ENCODE peak calls at places on chromosomes 2 and 18, in six cellular contexts. One of them, this sample, is unnamed.

GRCh38 chr18:45825258-45825744 is at the start of gene SIGLEC15:
- DNase-seq in CD8-positive, alpha-beta T cell: no peak
- DNase-seq in psoas muscle: no peak
- DNase-seq in heart right ventricle: no peak
- DNase-seq in endothelial cell of umbilical vein: no peak
- DNase-seq in prostate gland: no peak
- DNase-seq in this sample: no peak

GRCh38 chr2:239389414-239390329 is 11.1 kb downstream of the HDAC4 start:
- DNase-seq in psoas muscle: no peak
- DNase-seq in endothelial cell of umbilical vein: no peak
- DNase-seq in heart right ventricle: no peak
- DNase-seq in CD8-positive, alpha-beta T cell: no peak
- DNase-seq in prostate gland: no peak
- DNase-seq in this sample: no peak

GRCh38 chr18:79496237-79496977 is 100.7 kb downstream of the NFATC1 start:
- DNase-seq in prostate gland: no peak
- DNase-seq in heart right ventricle: no peak
- DNase-seq in CD8-positive, alpha-beta T cell: no peak
- DNase-seq in endothelial cell of umbilical vein: no peak
- DNase-seq in psoas muscle: no peak
- DNase-seq in this sample: peak; percentile 42

GRCh38 chr2:126832757-126833156 is 65.9 kb upstream of the TEX51 start:
- DNase-seq in psoas muscle: no peak
- DNase-seq in heart right ventricle: no peak
- DNase-seq in CD8-positive, alpha-beta T cell: no peak
- DNase-seq in endothelial cell of umbilical vein: no peak
- DNase-seq in prostate gland: no peak
- DNase-seq in this sample: no peak

GRCh38 chr18:1914489-1914888 is 656.8 kb downstream of the METTL4 start:
- DNase-seq in psoas muscle: no peak
- DNase-seq in CD8-positive, alpha-beta T cell: no peak
- DNase-seq in heart right ventricle: no peak
- DNase-seq in endothelial cell of umbilical vein: no peak
- DNase-seq in prostate gland: no peak
- DNase-seq in this sample: no peak

GRCh38 chr2:101307503-101307902 is 998 bp downstream of the RNF149 start:
- DNase-seq in endothelial cell of umbilical vein: peak; percentile 36
- DNase-seq in psoas muscle: no peak
- DNase-seq in CD8-positive, alpha-beta T cell: no peak
- DNase-seq in heart right ventricle: no peak
- DNase-seq in prostate gland: no peak
- DNase-seq in this sample: peak; percentile 25

GRCh38 chr18:58194028-58194427 is 150.0 kb downstream of the NEDD4L start:
- DNase-seq in CD8-positive, alpha-beta T cell: no peak
- DNase-seq in psoas muscle: no peak
- DNase-seq in endothelial cell of umbilical vein: peak; percentile 18
- DNase-seq in heart right ventricle: no peak
- DNase-seq in prostate gland: no peak
- DNase-seq in this sample: no peak

GRCh38 chr2:36528274-36528673 is 69.7 kb downstream of the FEZ2 start:
- DNase-seq in heart right ventricle: no peak
- DNase-seq in psoas muscle: no peak
- DNase-seq in prostate gland: no peak
- DNase-seq in CD8-positive, alpha-beta T cell: no peak
- DNase-seq in endothelial cell of umbilical vein: no peak
- DNase-seq in this sample: no peak

GRCh38 chr18:77096936-77097886 is 35.4 kb downstream of the MBP start:
- DNase-seq in heart right ventricle: no peak
- DNase-seq in CD8-positive, alpha-beta T cell: no peak
- DNase-seq in prostate gland: no peak
- DNase-seq in endothelial cell of umbilical vein: no peak
- DNase-seq in psoas muscle: no peak
- DNase-seq in this sample: no peak

GRCh38 chr2:176637497-176638166 is 368.4 kb downstream of the MTX2 start:
- DNase-seq in CD8-positive, alpha-beta T cell: peak; percentile 22
- DNase-seq in psoas muscle: peak; percentile 73
- DNase-seq in prostate gland: no peak
- DNase-seq in heart right ventricle: peak; percentile 34
- DNase-seq in endothelial cell of umbilical vein: peak; percentile 69
- DNase-seq in this sample: peak; percentile 63

GRCh38 chr2:25050128-25050527 is 8.3 kb downstream of the EFR3B start:
- DNase-seq in CD8-positive, alpha-beta T cell: no peak
- DNase-seq in heart right ventricle: no peak
- DNase-seq in psoas muscle: no peak
- DNase-seq in endothelial cell of umbilical vein: no peak
- DNase-seq in prostate gland: no peak
- DNase-seq in this sample: no peak

GRCh38 chr2:237920673-237921072 is 46.1 kb upstream of the UBE2F start:
- DNase-seq in prostate gland: no peak
- DNase-seq in heart right ventricle: no peak
- DNase-seq in endothelial cell of umbilical vein: no peak
- DNase-seq in psoas muscle: no peak
- DNase-seq in CD8-positive, alpha-beta T cell: no peak
- DNase-seq in this sample: no peak

GRCh38 chr2:205024822-205025518 is 479.7 kb downstream of the PARD3B start:
- DNase-seq in CD8-positive, alpha-beta T cell: no peak
- DNase-seq in heart right ventricle: no peak
- DNase-seq in psoas muscle: peak; percentile 58
- DNase-seq in endothelial cell of umbilical vein: peak; percentile 96
- DNase-seq in prostate gland: no peak
- DNase-seq in this sample: no peak

GRCh38 chr2:158101384-158101926 is at the start of gene UPP2:
- DNase-seq in endothelial cell of umbilical vein: no peak
- DNase-seq in psoas muscle: no peak
- DNase-seq in CD8-positive, alpha-beta T cell: no peak
- DNase-seq in prostate gland: no peak
- DNase-seq in heart right ventricle: no peak
- DNase-seq in this sample: no peak

GRCh38 chr2:208594642-208595385 is 188.2 kb downstream of the PTH2R start:
- DNase-seq in psoas muscle: no peak
- DNase-seq in heart right ventricle: no peak
- DNase-seq in endothelial cell of umbilical vein: no peak
- DNase-seq in prostate gland: no peak
- DNase-seq in CD8-positive, alpha-beta T cell: no peak
- DNase-seq in this sample: no peak

GRCh38 chr2:231900486-231900942 is 25.7 kb downstream of the NPPC start:
- DNase-seq in prostate gland: no peak
- DNase-seq in psoas muscle: peak; percentile 77
- DNase-seq in endothelial cell of umbilical vein: peak; percentile 71
- DNase-seq in heart right ventricle: peak; percentile 79
- DNase-seq in CD8-positive, alpha-beta T cell: peak; percentile 39
- DNase-seq in this sample: peak; percentile 87

GRCh38 chr2:218582085-218582484 is 13.4 kb downstream of the CNOT9 start:
- DNase-seq in psoas muscle: no peak
- DNase-seq in CD8-positive, alpha-beta T cell: no peak
- DNase-seq in heart right ventricle: no peak
- DNase-seq in prostate gland: no peak
- DNase-seq in endothelial cell of umbilical vein: peak; percentile 11
- DNase-seq in this sample: no peak

GRCh38 chr2:112293636-112294401 is 18.4 kb downstream of the ZC3H6 start:
- DNase-seq in psoas muscle: no peak
- DNase-seq in heart right ventricle: no peak
- DNase-seq in prostate gland: no peak
- DNase-seq in CD8-positive, alpha-beta T cell: no peak
- DNase-seq in endothelial cell of umbilical vein: no peak
- DNase-seq in this sample: no peak

GRCh38 chr2:21916934-21917522 is 793.3 kb downstream of the TDRD15 start:
- DNase-seq in prostate gland: no peak
- DNase-seq in endothelial cell of umbilical vein: no peak
- DNase-seq in psoas muscle: no peak
- DNase-seq in CD8-positive, alpha-beta T cell: no peak
- DNase-seq in heart right ventricle: no peak
- DNase-seq in this sample: no peak

GRCh38 chr2:231099918-231100317 is 24.9 kb downstream of the HTR2B start:
- DNase-seq in CD8-positive, alpha-beta T cell: no peak
- DNase-seq in psoas muscle: no peak
- DNase-seq in heart right ventricle: no peak
- DNase-seq in endothelial cell of umbilical vein: no peak
- DNase-seq in prostate gland: no peak
- DNase-seq in this sample: peak; percentile 35

GRCh38 chr2:196444442-196444841 is 195.1 kb upstream of the CCDC150 start:
- DNase-seq in endothelial cell of umbilical vein: no peak
- DNase-seq in psoas muscle: no peak
- DNase-seq in CD8-positive, alpha-beta T cell: no peak
- DNase-seq in heart right ventricle: no peak
- DNase-seq in prostate gland: no peak
- DNase-seq in this sample: no peak

GRCh38 chr2:121285077-121285449 is at the start of gene TFCP2L1:
- DNase-seq in heart right ventricle: no peak
- DNase-seq in endothelial cell of umbilical vein: no peak
- DNase-seq in psoas muscle: no peak
- DNase-seq in prostate gland: peak; percentile 62
- DNase-seq in CD8-positive, alpha-beta T cell: no peak
- DNase-seq in this sample: peak; percentile 90

GRCh38 chr2:151860613-151861146 is 32.5 kb upstream of the ARL5A start:
- DNase-seq in CD8-positive, alpha-beta T cell: no peak
- DNase-seq in psoas muscle: no peak
- DNase-seq in prostate gland: no peak
- DNase-seq in endothelial cell of umbilical vein: no peak
- DNase-seq in heart right ventricle: no peak
- DNase-seq in this sample: no peak

GRCh38 chr2:120647487-120647886 is 88.2 kb upstream of the GLI2 start:
- DNase-seq in prostate gland: no peak
- DNase-seq in CD8-positive, alpha-beta T cell: no peak
- DNase-seq in endothelial cell of umbilical vein: no peak
- DNase-seq in psoas muscle: no peak
- DNase-seq in heart right ventricle: no peak
- DNase-seq in this sample: no peak

GRCh38 chr2:82330104-82330503 is 2025.6 kb upstream of the LRRTM1 start:
- DNase-seq in prostate gland: no peak
- DNase-seq in endothelial cell of umbilical vein: no peak
- DNase-seq in psoas muscle: no peak
- DNase-seq in heart right ventricle: no peak
- DNase-seq in CD8-positive, alpha-beta T cell: no peak
- DNase-seq in this sample: no peak

GRCh38 chr2:129199501-129199900 is 780.0 kb upstream of the RAB6C start:
- DNase-seq in prostate gland: no peak
- DNase-seq in psoas muscle: no peak
- DNase-seq in CD8-positive, alpha-beta T cell: no peak
- DNase-seq in heart right ventricle: no peak
- DNase-seq in endothelial cell of umbilical vein: no peak
- DNase-seq in this sample: no peak

GRCh38 chr2:60064687-60065361 is 488.6 kb downstream of the BCL11A start:
- DNase-seq in psoas muscle: no peak
- DNase-seq in heart right ventricle: no peak
- DNase-seq in prostate gland: no peak
- DNase-seq in endothelial cell of umbilical vein: no peak
- DNase-seq in CD8-positive, alpha-beta T cell: no peak
- DNase-seq in this sample: no peak

GRCh38 chr2:28565720-28566295 is 69.9 kb downstream of the PLB1 start:
- DNase-seq in endothelial cell of umbilical vein: no peak
- DNase-seq in prostate gland: peak; percentile 90
- DNase-seq in heart right ventricle: no peak
- DNase-seq in CD8-positive, alpha-beta T cell: no peak
- DNase-seq in psoas muscle: no peak
- DNase-seq in this sample: no peak

GRCh38 chr2:233007270-233007669 is 5.8 kb downstream of the NGEF start:
- DNase-seq in endothelial cell of umbilical vein: no peak
- DNase-seq in psoas muscle: no peak
- DNase-seq in heart right ventricle: no peak
- DNase-seq in prostate gland: no peak
- DNase-seq in CD8-positive, alpha-beta T cell: no peak
- DNase-seq in this sample: no peak

GRCh38 chr2:200136655-200137054 is 169.8 kb upstream of the SPATS2L start:
- DNase-seq in CD8-positive, alpha-beta T cell: no peak
- DNase-seq in prostate gland: no peak
- DNase-seq in endothelial cell of umbilical vein: no peak
- DNase-seq in psoas muscle: no peak
- DNase-seq in heart right ventricle: no peak
- DNase-seq in this sample: no peak

GRCh38 chr2:224472137-224472536 is 70.2 kb upstream of the FAM124B start:
- DNase-seq in CD8-positive, alpha-beta T cell: no peak
- DNase-seq in heart right ventricle: no peak
- DNase-seq in endothelial cell of umbilical vein: no peak
- DNase-seq in prostate gland: no peak
- DNase-seq in psoas muscle: no peak
- DNase-seq in this sample: no peak

GRCh38 chr2:224472827-224473226 is 70.9 kb upstream of the FAM124B start:
- DNase-seq in CD8-positive, alpha-beta T cell: no peak
- DNase-seq in psoas muscle: no peak
- DNase-seq in heart right ventricle: no peak
- DNase-seq in prostate gland: no peak
- DNase-seq in endothelial cell of umbilical vein: no peak
- DNase-seq in this sample: no peak

GRCh38 chr2:224466315-224466714 is 64.4 kb upstream of the FAM124B start:
- DNase-seq in CD8-positive, alpha-beta T cell: no peak
- DNase-seq in prostate gland: no peak
- DNase-seq in psoas muscle: no peak
- DNase-seq in endothelial cell of umbilical vein: no peak
- DNase-seq in heart right ventricle: no peak
- DNase-seq in this sample: no peak

GRCh38 chr2:224469374-224469964 is 67.6 kb upstream of the FAM124B start:
- DNase-seq in prostate gland: no peak
- DNase-seq in CD8-positive, alpha-beta T cell: peak; percentile 15
- DNase-seq in heart right ventricle: no peak
- DNase-seq in endothelial cell of umbilical vein: no peak
- DNase-seq in psoas muscle: no peak
- DNase-seq in this sample: no peak
- TF ChIP-seq CTCF in prostate gland: no peak
- TF ChIP-seq CTCF in CD8-positive, alpha-beta T cell: no peak
- TF ChIP-seq CTCF in heart right ventricle: no peak
- TF ChIP-seq CTCF in endothelial cell of umbilical vein: no peak
- TF ChIP-seq CTCF in psoas muscle: no peak
- TF ChIP-seq CTCF in this sample: no peak

GRCh38 chr2:46850742-46851141 is 64.9 kb downstream of the MCFD2 start:
- DNase-seq in prostate gland: peak; percentile 35
- DNase-seq in psoas muscle: no peak
- DNase-seq in heart right ventricle: no peak
- DNase-seq in endothelial cell of umbilical vein: peak; percentile 89
- DNase-seq in CD8-positive, alpha-beta T cell: no peak
- DNase-seq in this sample: no peak
- H3K4me1 ChIP-seq in prostate gland: peaks cover 5% of the 10 kb centered on the region
- H3K4me1 ChIP-seq in psoas muscle: peaks cover 56% of the 10 kb centered on the region
- H3K4me1 ChIP-seq in heart right ventricle: peaks cover 66% of the 10 kb centered on the region
- H3K4me1 ChIP-seq in endothelial cell of umbilical vein: peaks cover 67% of the 10 kb centered on the region
- H3K4me1 ChIP-seq in CD8-positive, alpha-beta T cell: no peaks in the 10 kb centered on the region
- H3K4me1 ChIP-seq in this sample: peaks cover 50% of the 10 kb centered on the region

GRCh38 chr2:9335322-9335754 is 88.0 kb downstream of the ITGB1BP1 start:
- DNase-seq in endothelial cell of umbilical vein: no peak
- DNase-seq in prostate gland: no peak
- DNase-seq in heart right ventricle: no peak
- DNase-seq in CD8-positive, alpha-beta T cell: no peak
- DNase-seq in psoas muscle: no peak
- DNase-seq in this sample: peak; percentile 85
- H3K4me3 ChIP-seq in endothelial cell of umbilical vein: no peak overlapping the region
- H3K4me3 ChIP-seq in prostate gland: no peak overlapping the region
- H3K4me3 ChIP-seq in heart right ventricle: no peak overlapping the region
- H3K4me3 ChIP-seq in CD8-positive, alpha-beta T cell: no peak overlapping the region
- H3K4me3 ChIP-seq in psoas muscle: no peak overlapping the region
- H3K4me3 ChIP-seq in this sample: no peak overlapping the region

GRCh38 chr18:56460590-56460989 is 177.8 kb downstream of the TXNL1 start:
- DNase-seq in heart right ventricle: no peak
- DNase-seq in psoas muscle: no peak
- DNase-seq in CD8-positive, alpha-beta T cell: no peak
- DNase-seq in prostate gland: no peak
- DNase-seq in endothelial cell of umbilical vein: peak; percentile 22
- DNase-seq in this sample: no peak
- TF ChIP-seq CTCF in heart right ventricle: no peak
- TF ChIP-seq CTCF in psoas muscle: no peak
- TF ChIP-seq CTCF in CD8-positive, alpha-beta T cell: no peak
- TF ChIP-seq CTCF in prostate gland: no peak
- TF ChIP-seq CTCF in endothelial cell of umbilical vein: no peak
- TF ChIP-seq CTCF in this sample: no peak

GRCh38 chr2:117944816-117945215 is 69.1 kb downstream of the CCDC93 start:
- DNase-seq in psoas muscle: no peak
- DNase-seq in heart right ventricle: no peak
- DNase-seq in prostate gland: no peak
- DNase-seq in CD8-positive, alpha-beta T cell: no peak
- DNase-seq in endothelial cell of umbilical vein: no peak
- DNase-seq in this sample: no peak
- H3K4me1 ChIP-seq in psoas muscle: peaks cover 4% of the 10 kb centered on the region
- H3K4me1 ChIP-seq in heart right ventricle: no peaks in the 10 kb centered on the region
- H3K4me1 ChIP-seq in prostate gland: no peaks in the 10 kb centered on the region
- H3K4me1 ChIP-seq in CD8-positive, alpha-beta T cell: no peaks in the 10 kb centered on the region
- H3K4me1 ChIP-seq in endothelial cell of umbilical vein: no peaks in the 10 kb centered on the region
- H3K4me1 ChIP-seq in this sample: no peaks in the 10 kb centered on the region

This sample was measured in mucosa of descending colon.